ENCODE peak calls at places on chromosome 20, in seven cellular contexts. S is H9, C is trophoblast cell, O is IMR-90, D is mesendoderm, Q is mesenchymal stem cell, T is H1. F is an unnamed sample.

GRCh38 chr20:48983423-48984400 is 62.2 kb downstream of the ARFGEF2 start:
- DNase-seq in S (no peak), C (no peak), O (peak; percentile 91), D (peak; percentile 2), Q (peak; percentile 73), T (no peak), F (no peak)

GRCh38 chr20:21719592-21720214 is 14.2 kb downstream of the PAX1 start:
- DNase-seq in S (no peak), C (peak; percentile 51), O (peak; percentile 47), D (no peak), Q (peak; percentile 44), T (peak; percentile 81), F (no peak)

GRCh38 chr20:10649080-10649816 is 24.6 kb downstream of the JAG1 start:
- DNase-seq in S (no peak), C (no peak), O (no peak), D (peak; percentile 58), Q (no peak), T (no peak), F (no peak)

GRCh38 chr20:48586728-48587127 is 241.1 kb downstream of the PREX1 start:
- DNase-seq in S (no peak), C (no peak), O (no peak), D (no peak), Q (no peak), T (no peak), F (no peak)

GRCh38 chr20:6051505-6051904 is 2.4 kb downstream of the LRRN4 start:
- DNase-seq in S (no peak), C (peak; percentile 10), O (peak; percentile 73), D (peak; percentile 77), Q (peak; percentile 80), T (no peak), F (no peak)

GRCh38 chr20:42218566-42218965 is 600.4 kb upstream of the CHD6 start:
- DNase-seq in S (no peak), C (no peak), O (no peak), D (no peak), Q (no peak), T (no peak), F (no peak)

GRCh38 chr20:23340524-23340923 is 10.1 kb upstream of the NXT1 start:
- DNase-seq in S (peak; percentile 76), C (no peak), O (peak; percentile 69), D (peak; percentile 84), Q (peak; percentile 68), T (peak; percentile 70), F (no peak)

GRCh38 chr20:32609371-32609773 is 24.2 kb upstream of the NOL4L start:
- DNase-seq in S (no peak), C (no peak), O (no peak), D (no peak), Q (no peak), T (no peak), F (no peak)

GRCh38 chr20:10696650-10697049 is 22.9 kb upstream of the JAG1 start:
- DNase-seq in S (peak; percentile 62), C (no peak), O (no peak), D (peak; percentile 73), Q (no peak), T (peak; percentile 87), F (no peak)

GRCh38 chr20:45781391-45781931 is 10.2 kb downstream of the WFDC3 start:
- DNase-seq in S (no peak), C (no peak), O (peak; percentile 95), D (no peak), Q (peak; percentile 94), T (no peak), F (no peak)

GRCh38 chr20:36318166-36318565 is 12.0 kb downstream of the DLGAP4 start:
- DNase-seq in S (no peak), C (peak; percentile 72), O (no peak), D (no peak), Q (no peak), T (no peak), F (no peak)

GRCh38 chr20:2984028-2984501 is 59.4 kb upstream of the GNRH2 start:
- DNase-seq in S (no peak), C (no peak), O (no peak), D (no peak), Q (no peak), T (peak; percentile 3), F (no peak)

GRCh38 chr20:33731693-33732165 is at the start of gene ZNF341:
- DNase-seq in S (peak; percentile 90), C (peak; percentile 83), O (peak; percentile 76), D (peak; percentile 91), Q (peak; percentile 83), T (peak; percentile 92), F (peak; percentile 91)

GRCh38 chr20:53828673-53829085 is 235.0 kb upstream of the ZNF217 start:
- DNase-seq in S (no peak), C (no peak), O (peak; percentile 95), D (peak; percentile 67), Q (peak; percentile 91), T (no peak), F (no peak)

GRCh38 chr20:2700913-2701620 is 8.5 kb downstream of the EBF4 start:
- DNase-seq in S (no peak), C (no peak), O (no peak), D (no peak), Q (no peak), T (peak; percentile 47), F (no peak)

DNA sequence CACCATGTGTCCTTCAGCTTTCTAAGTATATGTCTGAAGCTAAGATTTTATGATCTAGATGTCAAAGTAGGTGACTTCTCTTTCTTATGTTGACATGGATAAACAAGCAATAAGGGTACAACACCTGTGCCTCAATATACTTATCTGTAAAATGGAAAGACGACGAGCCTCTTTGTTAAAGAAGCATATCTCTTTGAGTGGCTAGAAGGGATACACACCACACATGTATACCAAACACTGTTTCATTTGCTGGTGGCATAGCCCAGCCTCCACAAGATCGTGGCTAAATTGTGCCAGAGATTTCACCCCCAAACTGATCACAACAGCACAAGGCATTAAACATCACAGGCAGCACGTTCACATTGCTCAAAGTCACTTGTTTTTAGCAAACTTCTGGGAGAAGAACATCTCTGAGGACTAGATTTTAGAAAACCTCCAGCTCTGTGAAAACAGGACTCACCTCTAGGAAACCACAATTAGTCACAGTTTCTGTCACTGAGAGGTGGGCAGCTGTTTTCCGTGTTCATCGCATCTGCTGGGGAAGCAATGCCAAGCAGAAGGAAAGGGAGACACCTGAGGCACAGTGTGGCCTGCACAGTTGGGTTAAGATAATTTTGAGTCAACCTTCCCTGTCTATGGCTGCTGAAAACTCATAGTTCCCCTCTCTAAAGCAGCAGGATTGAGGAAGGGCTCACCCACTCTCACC is 263.0 kb upstream of the PLCB4 start:
- DNase-seq in S (no peak), C (no peak), O (no peak), D (no peak), Q (no peak), T (no peak), F (no peak)
- H3K4me2 ChIP-seq in S (no peak overlapping the region), C (no peak overlapping the region), O (no peak overlapping the region), D (no peak overlapping the region), Q (no peak overlapping the region), T (no peak overlapping the region), F (no peak overlapping the region)

GRCh38 chr20:40010483-40010882 is 678.6 kb downstream of the MAFB start:
- DNase-seq in S (no peak), C (peak; percentile 1), O (no peak), D (no peak), Q (peak; percentile 29), T (no peak), F (no peak)

GRCh38 chr20:40019510-40019909 is 669.5 kb downstream of the MAFB start:
- DNase-seq in S (no peak), C (no peak), O (no peak), D (no peak), Q (no peak), T (no peak), F (no peak)

GRCh38 chr20:40017765-40018164 is 671.3 kb downstream of the MAFB start:
- DNase-seq in S (no peak), C (no peak), O (no peak), D (no peak), Q (no peak), T (no peak), F (no peak)

GRCh38 chr20:40016884-40017283 is 672.2 kb downstream of the MAFB start:
- DNase-seq in S (no peak), C (no peak), O (no peak), D (no peak), Q (no peak), T (no peak), F (no peak)

GRCh38 chr20:40016359-40016758 is 672.7 kb downstream of the MAFB start:
- DNase-seq in S (no peak), C (no peak), O (no peak), D (no peak), Q (no peak), T (no peak), F (no peak)
- H3K4ac ChIP-seq in S (no peak overlapping the region), C (no peak overlapping the region), O (no peak overlapping the region), D (no peak overlapping the region), Q (no peak overlapping the region), T (no peak overlapping the region), F (no peak overlapping the region)

GRCh38 chr20:4684837-4685413 is 36.8 kb upstream of the PRND start:
- DNase-seq in S (no peak), C (no peak), O (peak; percentile 84), D (peak; percentile 34), Q (peak; percentile 94), T (no peak), F (no peak)

GRCh38 chr20:4691753-4692152 is 30.0 kb upstream of the PRND start:
- DNase-seq in S (no peak), C (no peak), O (no peak), D (no peak), Q (no peak), T (no peak), F (no peak)

GRCh38 chr20:4689224-4689623 is 32.5 kb upstream of the PRND start:
- DNase-seq in S (no peak), C (no peak), O (no peak), D (no peak), Q (no peak), T (no peak), F (no peak)

GRCh38 chr20:4685923-4686221 is 35.8 kb upstream of the PRND start:
- DNase-seq in S (no peak), C (no peak), O (no peak), D (no peak), Q (no peak), T (no peak), F (no peak)

DNA sequence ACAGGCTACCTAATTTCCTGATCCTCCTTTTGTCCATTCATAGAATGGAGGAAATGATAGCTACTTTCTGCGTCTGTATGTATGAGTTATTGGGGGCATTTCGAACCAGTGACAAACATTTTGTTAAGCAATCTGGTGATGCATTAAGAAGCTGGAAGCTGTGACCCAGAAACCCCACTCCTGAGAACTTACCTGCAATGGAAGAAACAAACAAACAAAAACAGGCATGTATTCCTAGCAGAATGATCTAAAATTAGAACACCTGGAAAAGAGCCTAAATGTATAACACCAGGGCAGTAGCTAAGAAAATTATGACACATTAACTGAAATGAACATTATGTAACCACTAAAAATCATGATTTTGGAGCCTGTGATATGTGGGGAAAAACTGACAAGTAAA is 33.4 kb upstream of the PRND start:
- DNase-seq in S (no peak), C (no peak), O (no peak), D (no peak), Q (no peak), T (no peak), F (no peak)
- H3K9ac ChIP-seq in S (no peak overlapping the region), C (no peak overlapping the region), O (no peak overlapping the region), D (no peak overlapping the region), Q (peak overlapping the region; percentile 82), T (no peak overlapping the region), F (no peak overlapping the region)

GRCh38 chr20:4073852-4074741 is 58.7 kb upstream of the RNF24 start:
- DNase-seq in S (no peak), C (no peak), O (no peak), D (no peak), Q (no peak), T (peak; percentile 38), F (no peak)
- H3K4me2 ChIP-seq in S (no peak overlapping the region), C (no peak overlapping the region), O (no peak overlapping the region), D (no peak overlapping the region), Q (no peak overlapping the region), T (no peak overlapping the region), F (no peak overlapping the region)

GRCh38 chr20:46810442-46811327 is 84.0 kb upstream of the EYA2 start:
- DNase-seq in S (no peak), C (no peak), O (no peak), D (no peak), Q (no peak), T (no peak), F (no peak)
- H3K4ac ChIP-seq in S (no peak overlapping the region), C (no peak overlapping the region), O (no peak overlapping the region), D (no peak overlapping the region), Q (no peak overlapping the region), T (no peak overlapping the region), F (no peak overlapping the region)